ENCODE peak calls at places on chromosomes 16 and 17, in six cellular contexts. One of them, this sample, is unnamed.

GRCh38 chr16:2856061-2856670 is 1.8 kb downstream of the PRSS22 start:
- DNase-seq in LNCaP clone FGC: no peak
- DNase-seq in RWPE1: peak
- DNase-seq in body of pancreas: peak
- DNase-seq in psoas muscle: no peak
- DNase-seq in left ventricle myocardium inferior: no peak
- DNase-seq in this sample: no peak

GRCh38 chr17:44903012-44903685 is 3.9 kb upstream of the EFTUD2 start:
- DNase-seq in LNCaP clone FGC: no peak
- DNase-seq in RWPE1: no peak
- DNase-seq in body of pancreas: no peak
- DNase-seq in psoas muscle: no peak
- DNase-seq in left ventricle myocardium inferior: no peak
- DNase-seq in this sample: no peak

GRCh38 chr16:739560-740458 is 988 bp downstream of the CIAO3 start:
- DNase-seq in LNCaP clone FGC: no peak
- DNase-seq in RWPE1: no peak
- DNase-seq in body of pancreas: no peak
- DNase-seq in psoas muscle: no peak
- DNase-seq in left ventricle myocardium inferior: no peak
- DNase-seq in this sample: no peak

GRCh38 chr17:64130559-64131001 is 636 bp upstream of the ERN1 start:
- DNase-seq in LNCaP clone FGC: no peak
- DNase-seq in RWPE1: no peak
- DNase-seq in body of pancreas: peak
- DNase-seq in psoas muscle: peak
- DNase-seq in left ventricle myocardium inferior: no peak
- DNase-seq in this sample: peak

GRCh38 chr17:56176101-56176500 is 22.8 kb downstream of the ANKFN1 start:
- DNase-seq in LNCaP clone FGC: no peak
- DNase-seq in RWPE1: no peak
- DNase-seq in body of pancreas: no peak
- DNase-seq in psoas muscle: no peak
- DNase-seq in left ventricle myocardium inferior: no peak
- DNase-seq in this sample: no peak

GRCh38 chr17:16417896-16418683 is 2.7 kb downstream of the TRPV2 start:
- DNase-seq in LNCaP clone FGC: no peak
- DNase-seq in RWPE1: no peak
- DNase-seq in body of pancreas: no peak
- DNase-seq in psoas muscle: no peak
- DNase-seq in left ventricle myocardium inferior: no peak
- DNase-seq in this sample: no peak

GRCh38 chr17:16652847-16653366 is 743 bp downstream of the ZNF624 start:
- DNase-seq in LNCaP clone FGC: no peak
- DNase-seq in RWPE1: no peak
- DNase-seq in body of pancreas: no peak
- DNase-seq in psoas muscle: no peak
- DNase-seq in left ventricle myocardium inferior: no peak
- DNase-seq in this sample: no peak

GRCh38 chr16:59210955-59211541 is 476.9 kb upstream of the GOT2 start:
- DNase-seq in LNCaP clone FGC: no peak
- DNase-seq in RWPE1: no peak
- DNase-seq in body of pancreas: peak
- DNase-seq in psoas muscle: no peak
- DNase-seq in left ventricle myocardium inferior: no peak
- DNase-seq in this sample: no peak

GRCh38 chr17:38322156-38322779 is 21.5 kb downstream of the GPR179 start:
- DNase-seq in LNCaP clone FGC: no peak
- DNase-seq in RWPE1: peak
- DNase-seq in body of pancreas: peak
- DNase-seq in psoas muscle: peak
- DNase-seq in left ventricle myocardium inferior: peak
- DNase-seq in this sample: peak

GRCh38 chr17:39753514-39754160 is 15.9 kb downstream of the GRB7 start:
- DNase-seq in LNCaP clone FGC: no peak
- DNase-seq in RWPE1: peak
- DNase-seq in body of pancreas: peak
- DNase-seq in psoas muscle: no peak
- DNase-seq in left ventricle myocardium inferior: peak
- DNase-seq in this sample: no peak

GRCh38 chr17:11705111-11705510 is 106.8 kb downstream of the DNAH9 start:
- DNase-seq in LNCaP clone FGC: no peak
- DNase-seq in RWPE1: peak
- DNase-seq in body of pancreas: peak
- DNase-seq in psoas muscle: no peak
- DNase-seq in left ventricle myocardium inferior: no peak
- DNase-seq in this sample: no peak

GRCh38 chr17:81127133-81127455 is 38.2 kb upstream of the PVALEF start:
- DNase-seq in LNCaP clone FGC: no peak
- DNase-seq in RWPE1: no peak
- DNase-seq in body of pancreas: no peak
- DNase-seq in psoas muscle: no peak
- DNase-seq in left ventricle myocardium inferior: no peak
- DNase-seq in this sample: no peak

GRCh38 chr17:49093131-49093530 is 39.4 kb upstream of the B4GALNT2 start:
- DNase-seq in LNCaP clone FGC: no peak
- DNase-seq in RWPE1: no peak
- DNase-seq in body of pancreas: no peak
- DNase-seq in psoas muscle: no peak
- DNase-seq in left ventricle myocardium inferior: no peak
- DNase-seq in this sample: no peak

GRCh38 chr17:8940866-8941471 is 24.5 kb downstream of the PIK3R5 start:
- DNase-seq in LNCaP clone FGC: no peak
- DNase-seq in RWPE1: no peak
- DNase-seq in body of pancreas: no peak
- DNase-seq in psoas muscle: no peak
- DNase-seq in left ventricle myocardium inferior: no peak
- DNase-seq in this sample: no peak

GRCh38 chr16:12319464-12320030 is 343.0 kb downstream of the SNX29 start:
- DNase-seq in LNCaP clone FGC: no peak
- DNase-seq in RWPE1: no peak
- DNase-seq in body of pancreas: peak
- DNase-seq in psoas muscle: no peak
- DNase-seq in left ventricle myocardium inferior: no peak
- DNase-seq in this sample: no peak

GRCh38 chr16:2692948-2693651 is 10.8 kb downstream of the KCTD5 start:
- DNase-seq in LNCaP clone FGC: peak
- DNase-seq in RWPE1: no peak
- DNase-seq in body of pancreas: no peak
- DNase-seq in psoas muscle: peak
- DNase-seq in left ventricle myocardium inferior: no peak
- DNase-seq in this sample: no peak

GRCh38 chr16:79093554-79093967 is 507.0 kb downstream of the MAF start:
- DNase-seq in LNCaP clone FGC: no peak
- DNase-seq in RWPE1: no peak
- DNase-seq in body of pancreas: peak
- DNase-seq in psoas muscle: peak
- DNase-seq in left ventricle myocardium inferior: no peak
- DNase-seq in this sample: peak

GRCh38 chr16:75065149-75065807 is 51.3 kb downstream of the LDHD start:
- DNase-seq in LNCaP clone FGC: no peak
- DNase-seq in RWPE1: no peak
- DNase-seq in body of pancreas: no peak
- DNase-seq in psoas muscle: no peak
- DNase-seq in left ventricle myocardium inferior: no peak
- DNase-seq in this sample: peak

GRCh38 chr16:77679336-77679735 is 43.0 kb upstream of the NUDT7 start:
- DNase-seq in LNCaP clone FGC: no peak
- DNase-seq in RWPE1: no peak
- DNase-seq in body of pancreas: no peak
- DNase-seq in psoas muscle: no peak
- DNase-seq in left ventricle myocardium inferior: no peak
- DNase-seq in this sample: no peak

GRCh38 chr17:39027037-39027436 is 59.8 kb upstream of the FBXO47 start:
- DNase-seq in LNCaP clone FGC: peak
- DNase-seq in RWPE1: peak
- DNase-seq in body of pancreas: peak
- DNase-seq in psoas muscle: peak
- DNase-seq in left ventricle myocardium inferior: peak
- DNase-seq in this sample: peak

GRCh38 chr17:59668816-59669215 is 38.4 kb downstream of the PTRH2 start:
- DNase-seq in LNCaP clone FGC: no peak
- DNase-seq in RWPE1: peak
- DNase-seq in body of pancreas: no peak
- DNase-seq in psoas muscle: no peak
- DNase-seq in left ventricle myocardium inferior: no peak
- DNase-seq in this sample: no peak

GRCh38 chr16:69150146-69150865 is 17.9 kb downstream of the UTP4 start:
- DNase-seq in LNCaP clone FGC: peak
- DNase-seq in RWPE1: peak
- DNase-seq in body of pancreas: peak
- DNase-seq in psoas muscle: no peak
- DNase-seq in left ventricle myocardium inferior: no peak
- DNase-seq in this sample: no peak

GRCh38 chr16:28283798-28284577 is 8.3 kb upstream of the SBK1 start:
- DNase-seq in LNCaP clone FGC: no peak
- DNase-seq in RWPE1: no peak
- DNase-seq in body of pancreas: no peak
- DNase-seq in psoas muscle: no peak
- DNase-seq in left ventricle myocardium inferior: no peak
- DNase-seq in this sample: no peak

GRCh38 chr16:87305505-87306391 is 11.4 kb downstream of the C16orf95 start:
- DNase-seq in LNCaP clone FGC: no peak
- DNase-seq in RWPE1: no peak
- DNase-seq in body of pancreas: no peak
- DNase-seq in psoas muscle: no peak
- DNase-seq in left ventricle myocardium inferior: no peak
- DNase-seq in this sample: no peak
- TF ChIP-seq CTCF in LNCaP clone FGC: no peak
- TF ChIP-seq CTCF in RWPE1: no peak
- TF ChIP-seq CTCF in body of pancreas: no peak
- TF ChIP-seq CTCF in psoas muscle: no peak
- TF ChIP-seq CTCF in left ventricle myocardium inferior: no peak
- TF ChIP-seq CTCF in this sample: no peak

GRCh38 chr17:75063201-75063600 is 16.2 kb downstream of the KCTD2 start:
- DNase-seq in LNCaP clone FGC: no peak
- DNase-seq in RWPE1: no peak
- DNase-seq in body of pancreas: no peak
- DNase-seq in psoas muscle: no peak
- DNase-seq in left ventricle myocardium inferior: no peak
- DNase-seq in this sample: no peak

GRCh38 chr17:75061055-75061438 is 14.0 kb downstream of the KCTD2 start:
- DNase-seq in LNCaP clone FGC: no peak
- DNase-seq in RWPE1: no peak
- DNase-seq in body of pancreas: no peak
- DNase-seq in psoas muscle: no peak
- DNase-seq in left ventricle myocardium inferior: no peak
- DNase-seq in this sample: no peak

GRCh38 chr17:75061618-75062017 is 14.6 kb downstream of the KCTD2 start:
- DNase-seq in LNCaP clone FGC: no peak
- DNase-seq in RWPE1: no peak
- DNase-seq in body of pancreas: no peak
- DNase-seq in psoas muscle: no peak
- DNase-seq in left ventricle myocardium inferior: no peak
- DNase-seq in this sample: no peak

GRCh38 chr17:75060434-75061054 is 13.5 kb downstream of the KCTD2 start:
- DNase-seq in LNCaP clone FGC: no peak
- DNase-seq in RWPE1: no peak
- DNase-seq in body of pancreas: no peak
- DNase-seq in psoas muscle: peak
- DNase-seq in left ventricle myocardium inferior: no peak
- DNase-seq in this sample: no peak

DNA sequence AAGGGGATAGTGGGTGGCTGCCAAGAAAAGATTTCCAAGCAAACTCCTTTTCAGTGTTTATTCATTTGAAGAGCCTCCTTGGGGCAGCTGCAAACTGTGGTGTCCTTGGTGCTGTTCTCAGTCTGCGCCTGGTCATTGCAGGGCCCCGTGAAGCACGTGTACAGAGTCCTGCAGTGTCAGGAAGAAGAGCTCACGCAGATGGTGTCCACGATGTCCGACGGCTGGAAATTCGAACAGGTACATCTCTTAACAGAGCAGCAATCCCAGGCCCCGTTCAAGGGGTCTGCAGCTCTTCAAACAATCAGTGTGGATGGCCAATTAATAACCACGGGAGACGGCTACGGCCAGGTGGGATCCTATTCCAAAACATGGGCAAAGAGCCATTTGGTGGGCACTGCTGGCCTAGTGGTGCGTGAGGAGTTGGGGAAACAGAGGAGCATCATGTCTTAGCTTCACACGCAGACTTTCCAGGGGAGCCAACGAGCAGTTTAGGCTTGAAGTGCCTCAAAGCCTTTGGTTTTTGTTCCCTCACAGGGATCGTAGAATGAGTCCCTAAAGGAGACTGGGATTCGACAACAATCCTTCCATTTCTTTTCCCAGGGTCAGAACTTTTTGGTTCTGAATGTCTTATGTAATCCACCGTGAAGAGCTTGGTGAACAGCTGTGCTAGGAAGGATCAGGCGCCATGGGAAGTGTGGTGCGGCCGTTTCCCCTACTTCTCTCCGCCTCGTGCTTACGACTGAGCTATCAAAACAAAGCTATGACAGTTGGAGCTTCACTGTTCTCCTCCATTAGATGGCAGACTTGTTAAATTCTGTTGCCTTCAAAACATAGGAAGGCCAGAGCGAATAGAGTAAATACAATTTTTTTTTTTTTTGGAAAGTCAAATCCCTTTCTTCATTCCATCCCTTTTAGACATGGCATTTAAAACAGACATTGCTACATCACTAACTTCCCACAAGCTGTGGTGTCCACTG is 12.6 kb downstream of the KCTD2 start:
- DNase-seq in LNCaP clone FGC: no peak
- DNase-seq in RWPE1: no peak
- DNase-seq in body of pancreas: peak
- DNase-seq in psoas muscle: no peak
- DNase-seq in left ventricle myocardium inferior: peak
- DNase-seq in this sample: no peak
- TF ChIP-seq CTCF in LNCaP clone FGC: peak
- TF ChIP-seq CTCF in RWPE1: peak
- TF ChIP-seq CTCF in body of pancreas: peak
- TF ChIP-seq CTCF in psoas muscle: peak
- TF ChIP-seq CTCF in left ventricle myocardium inferior: peak
- TF ChIP-seq CTCF in this sample: peak

GRCh38 chr16:4594433-4595410 is 20.0 kb downstream of the UBALD1 start:
- DNase-seq in LNCaP clone FGC: no peak
- DNase-seq in RWPE1: no peak
- DNase-seq in body of pancreas: no peak
- DNase-seq in psoas muscle: no peak
- DNase-seq in left ventricle myocardium inferior: no peak
- DNase-seq in this sample: no peak
- TF ChIP-seq CTCF in LNCaP clone FGC: no peak
- TF ChIP-seq CTCF in RWPE1: no peak
- TF ChIP-seq CTCF in body of pancreas: no peak
- TF ChIP-seq CTCF in psoas muscle: no peak
- TF ChIP-seq CTCF in left ventricle myocardium inferior: no peak
- TF ChIP-seq CTCF in this sample: no peak

GRCh38 chr17:43199633-43200032 is 12.0 kb upstream of the TMEM106A start:
- DNase-seq in LNCaP clone FGC: no peak
- DNase-seq in RWPE1: no peak
- DNase-seq in body of pancreas: no peak
- DNase-seq in psoas muscle: no peak
- DNase-seq in left ventricle myocardium inferior: no peak
- DNase-seq in this sample: no peak

DNA sequence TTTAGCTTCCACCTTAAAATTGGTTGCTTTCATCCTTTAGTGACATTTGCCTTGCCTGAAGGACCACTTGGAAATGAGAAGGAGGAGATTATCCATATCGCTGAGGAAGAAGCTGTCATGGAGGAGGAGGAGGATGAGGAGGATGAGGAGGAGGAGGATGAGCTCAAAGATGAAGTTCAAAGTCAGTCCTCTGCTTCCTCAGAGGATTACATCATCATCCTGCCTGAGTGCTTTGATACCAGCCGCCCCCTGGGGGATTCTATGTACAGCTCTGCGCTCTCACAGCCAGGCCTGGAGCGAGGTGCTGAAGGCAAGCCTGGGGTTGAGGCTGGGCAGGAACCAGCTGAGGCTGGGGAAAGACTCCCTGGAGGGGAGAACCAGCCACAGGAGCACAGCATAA is 11.5 kb upstream of the TMEM106A start:
- DNase-seq in LNCaP clone FGC: no peak
- DNase-seq in RWPE1: no peak
- DNase-seq in body of pancreas: no peak
- DNase-seq in psoas muscle: no peak
- DNase-seq in left ventricle myocardium inferior: no peak
- DNase-seq in this sample: no peak
- TF ChIP-seq CTCF in LNCaP clone FGC: no peak
- TF ChIP-seq CTCF in RWPE1: no peak
- TF ChIP-seq CTCF in body of pancreas: no peak
- TF ChIP-seq CTCF in psoas muscle: no peak
- TF ChIP-seq CTCF in left ventricle myocardium inferior: no peak
- TF ChIP-seq CTCF in this sample: no peak